ENCODE peak calls at places on chromosomes 5 and 9, in four cellular contexts. Z is NCI-H774, L is spleen, E is skeletal muscle cell. S is an unnamed sample.
A peak's percentile ranks its signal among the peaks of the same experiment; 100 is the strongest.

GRCh38 chr5:94778712-94779111 is 160.2 kb downstream of the SLF1 start:
- DNase-seq in L (no peak), Z (peak; percentile 42), E (no peak), S (no peak)

GRCh38 chr9:1032181-1032580 is 18.0 kb upstream of the DMRT2 start:
- DNase-seq in E (no peak), L (no peak), Z (no peak), S (no peak)

GRCh38 chr9:84670106-84670800 is 724 bp downstream of the NTRK2 start:
- DNase-seq in Z (no peak), L (peak; percentile 72), E (no peak), S (peak; percentile 62)

GRCh38 chr9:21505425-21506179 is 23.5 kb upstream of the IFNE start:
- DNase-seq in L (no peak), Z (no peak), E (no peak), S (no peak)

GRCh38 chr5:87020099-87020934 is 247.4 kb upstream of the RASA1 start:
- DNase-seq in L (peak; percentile 76), E (no peak), Z (peak; percentile 6), S (no peak)

GRCh38 chr5:116360008-116360853 is 214.4 kb downstream of the SEMA6A start:
- DNase-seq in E (no peak), L (no peak), Z (no peak), S (no peak)

GRCh38 chr5:179113945-179114641 is 53.9 kb downstream of the ZNF354C start:
- DNase-seq in L (peak; percentile 28), E (no peak), Z (no peak), S (no peak)

GRCh38 chr9:88503101-88503844 is 31.7 kb upstream of the NXNL2 start:
- DNase-seq in L (peak; percentile 56), E (no peak), Z (no peak), S (no peak)

GRCh38 chr5:141155540-141156374 is 5.9 kb downstream of the PCDHB6 start:
- DNase-seq in L (no peak), E (no peak), Z (no peak), S (peak; percentile 61)

GRCh38 chr5:59039003-59039295 is 456.1 kb downstream of the RAB3C start:
- DNase-seq in E (no peak), L (no peak), Z (no peak), S (peak; percentile 43)

GRCh38 chr9:136051568-136052432 is 43.3 kb downstream of the NACC2 start:
- DNase-seq in Z (peak; percentile 85), L (peak; percentile 84), E (peak; percentile 72), S (peak; percentile 59)

GRCh38 chr5:178320281-178320855 is 87.8 kb upstream of the PHYKPL start:
- DNase-seq in L (peak; percentile 72), Z (no peak), E (no peak), S (no peak)

GRCh38 chr5:139064613-139065012 is 133.6 kb downstream of the SIL1 start:
- DNase-seq in Z (peak; percentile 53), E (no peak), L (no peak), S (no peak)

GRCh38 chr5:132224721-132225120 is 2.9 kb downstream of the P4HA2 start:
- DNase-seq in Z (no peak), L (peak; percentile 6), E (no peak), S (no peak)

GRCh38 chr5:169151051-169151805 is 149.7 kb downstream of the SLIT3 start:
- DNase-seq in Z (no peak), L (no peak), E (no peak), S (no peak)

GRCh38 chr9:2307480-2307879 is 292.3 kb downstream of the SMARCA2 start:
- DNase-seq in L (no peak), Z (no peak), E (no peak), S (no peak)

GRCh38 chr9:110016340-110016739 is 191.6 kb downstream of the C9orf152 start:
- DNase-seq in Z (peak; percentile 27), E (peak; percentile 56), L (no peak), S (no peak)

GRCh38 chr5:111685969-111686368 is 71.0 kb downstream of the NREP start:
- DNase-seq in E (no peak), Z (no peak), L (no peak), S (peak; percentile 15)

GRCh38 chr5:115583474-115583873 is 18.8 kb downstream of the TICAM2 start:
- DNase-seq in Z (no peak), E (peak; percentile 89), L (no peak), S (no peak)

GRCh38 chr5:122493091-122493775 is 181.2 kb downstream of the SNCAIP start:
- DNase-seq in E (no peak), Z (peak; percentile 14), L (no peak), S (no peak)

GRCh38 chr9:613771-614347 is 227.6 kb upstream of the DMRT1 start:
- DNase-seq in E (peak; percentile 72), Z (peak; percentile 22), L (peak; percentile 81), S (peak; percentile 70)

GRCh38 chr9:96417610-96418073 is 528 bp downstream of the ZNF367 start:
- DNase-seq in E (no peak), L (peak; percentile 92), Z (no peak), S (no peak)

GRCh38 chr5:165423697-165424299 is 1918.4 kb downstream of the MAT2B start:
- DNase-seq in L (no peak), E (no peak), Z (no peak), S (no peak)

GRCh38 chr9:77020438-77021264 is 1.2 kb downstream of the FOXB2 start:
- DNase-seq in Z (peak; percentile 18), E (no peak), L (no peak), S (no peak)

GRCh38 chr5:146644811-146645210 is 128.8 kb upstream of the GPR151 start:
- DNase-seq in E (no peak), Z (peak; percentile 25), L (no peak), S (no peak)

GRCh38 chr5:78005021-78005785 is 229.1 kb upstream of the TBCA start:
- DNase-seq in Z (peak; percentile 90), L (no peak), E (no peak), S (no peak)

GRCh38 chr9:20570756-20571155 is 51.5 kb downstream of the MLLT3 start:
- DNase-seq in Z (no peak), L (no peak), E (peak; percentile 29), S (no peak)

GRCh38 chr5:178859625-178860521 is at the start of gene ZNF354B:
- DNase-seq in Z (peak; percentile 85), E (peak; percentile 86), L (peak; percentile 96), S (peak; percentile 91)